ENCODE peak calls at places on chromosome 6, in eight cellular contexts. K is left lung, Z is transverse colon, H is K562, E is GM12865, D is AG09309, Q is dorsolateral prefrontal cortex, M is ascending aorta. I is an unnamed sample.

GRCh38 chr6:3001773-3002293 is 2.1 kb downstream of the NQO2 start:
- DNase-seq in Q (no peak), M (no peak), Z (no peak), D (no peak), K (no peak), H (peak), E (peak), I (peak)

GRCh38 chr6:158769696-158770446 is 49.3 kb downstream of the EZR start:
- DNase-seq in H (no peak), D (no peak), E (no peak), M (no peak), K (no peak), Z (no peak), Q (no peak), I (no peak)

GRCh38 chr6:43173496-43174262 is 2.6 kb downstream of the SRF start:
- DNase-seq in Q (no peak), K (no peak), Z (no peak), E (peak), M (no peak), H (no peak), D (no peak), I (no peak)

GRCh38 chr6:4727671-4728435 is 48.4 kb upstream of the CDYL start:
- DNase-seq in H (peak), Z (peak), M (no peak), E (peak), K (no peak), D (no peak), Q (no peak), I (no peak)

GRCh38 chr6:6386010-6386409 is 65.5 kb upstream of the F13A1 start:
- DNase-seq in M (no peak), H (no peak), Q (no peak), D (no peak), K (peak), E (no peak), Z (no peak), I (no peak)

GRCh38 chr6:97288188-97288587 is 5.2 kb upstream of the MMS22L start:
- DNase-seq in M (no peak), D (no peak), H (no peak), E (no peak), Z (no peak), Q (no peak), K (no peak), I (no peak)

GRCh38 chr6:156719720-156720563 is 57.2 kb upstream of the ARID1B start:
- DNase-seq in Q (peak), D (peak), E (peak), H (peak), M (peak), K (peak), Z (peak), I (peak)

GRCh38 chr6:40524797-40525584 is 62.2 kb downstream of the LRFN2 start:
- DNase-seq in D (no peak), Q (no peak), Z (no peak), K (no peak), H (no peak), E (no peak), M (no peak), I (no peak)

GRCh38 chr6:2149370-2150006 is 95.9 kb downstream of the GMDS start:
- DNase-seq in D (no peak), K (no peak), Q (no peak), M (no peak), H (no peak), Z (no peak), E (no peak), I (no peak)

GRCh38 chr6:10419749-10420545 is 5.1 kb upstream of the TFAP2A start:
- DNase-seq in K (no peak), Q (no peak), Z (no peak), E (peak), H (no peak), M (no peak), D (no peak), I (no peak)

DNA sequence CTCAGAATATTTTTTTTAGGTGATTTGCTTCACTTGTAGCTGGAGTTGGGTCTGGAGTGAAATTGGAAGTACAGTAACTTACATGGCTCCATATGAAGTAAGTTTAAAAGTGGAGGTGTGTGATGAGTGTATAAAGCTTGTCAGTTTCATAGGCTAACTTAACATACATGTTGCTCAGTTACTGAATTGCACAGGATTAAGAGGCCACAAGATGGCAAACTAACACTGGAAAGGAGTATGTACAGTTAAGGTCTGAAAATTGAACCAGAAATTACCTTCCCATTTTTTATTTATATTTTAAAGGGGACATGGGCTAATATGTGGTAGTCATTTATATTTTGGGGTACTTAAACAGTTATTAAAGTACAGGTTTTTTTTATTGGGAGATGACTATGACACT is 45.3 kb upstream of the SMIM8 start:
- DNase-seq in H (peak), M (no peak), Q (no peak), E (peak), D (no peak), Z (no peak), K (no peak), I (no peak)
- TF ChIP-seq CTCF in H (peak), M (no peak), Q (no peak), E (no peak), D (peak), Z (no peak), K (no peak), I (peak)

GRCh38 chr6:33213166-33213988 is 5.1 kb downstream of the RING1 start:
- DNase-seq in M (no peak), H (no peak), Z (no peak), D (no peak), E (no peak), Q (no peak), K (no peak), I (no peak)

GRCh38 chr6:33211136-33211535 is 2.8 kb downstream of the RING1 start:
- DNase-seq in D (no peak), Q (no peak), H (no peak), K (no peak), E (no peak), Z (no peak), M (no peak), I (no peak)

GRCh38 chr6:33209856-33210255 is 1.6 kb downstream of the RING1 start:
- DNase-seq in K (no peak), Q (no peak), D (no peak), H (no peak), M (no peak), E (no peak), Z (no peak), I (no peak)

GRCh38 chr6:33212857-33213165 is 4.5 kb downstream of the RING1 start:
- DNase-seq in K (no peak), D (no peak), M (no peak), H (no peak), E (no peak), Z (no peak), Q (no peak), I (no peak)

GRCh38 chr6:33211666-33212422 is 3.5 kb downstream of the RING1 start:
- DNase-seq in E (no peak), D (no peak), Q (no peak), K (no peak), M (no peak), Z (no peak), H (peak), I (no peak)
- H3K4me3 ChIP-seq in E (no peak), D (no peak), Q (no peak), K (no peak), M (no peak), Z (no peak), H (no peak), I (no peak)

GRCh38 chr6:135497412-135498177 is at the start of gene AHI1:
- DNase-seq in M (peak), K (peak), E (peak), H (peak), Q (peak), Z (peak), D (peak), I (peak)
- TF ChIP-seq CTCF in M (peak), K (no peak), E (no peak), H (no peak), Q (no peak), Z (peak), D (no peak), I (peak)

DNA sequence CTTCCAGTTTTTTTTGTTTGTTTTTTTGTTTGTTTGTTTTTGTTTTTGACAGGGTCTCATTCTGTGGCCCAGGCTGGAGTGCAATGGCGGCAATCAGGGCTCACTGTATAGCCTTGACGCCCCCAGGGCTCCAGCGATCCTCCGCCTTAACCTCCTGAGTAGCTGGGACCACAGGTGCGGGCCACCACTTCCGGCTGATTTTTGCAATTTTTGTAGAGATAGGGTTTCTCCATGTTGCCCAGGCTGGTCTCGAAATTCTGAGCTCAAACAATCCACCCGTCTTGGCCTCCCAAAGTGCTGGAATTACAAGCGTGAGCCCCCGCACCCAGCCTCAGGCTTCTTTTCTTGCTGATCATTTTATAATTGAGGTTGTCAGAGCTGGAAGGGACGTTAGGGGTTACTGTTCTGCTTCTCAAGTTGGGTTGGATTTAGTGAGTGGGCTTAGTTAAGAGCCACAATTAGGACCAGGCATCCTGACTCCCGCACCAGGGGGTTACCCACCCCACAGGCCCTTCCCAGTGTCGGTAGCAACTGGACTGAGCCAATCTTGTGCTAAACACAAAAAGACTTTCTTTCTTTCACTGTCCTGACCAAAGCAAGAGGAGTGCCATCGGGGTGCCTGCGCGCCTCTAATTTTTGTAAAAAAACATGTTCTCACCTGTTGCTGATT is 13.1 kb upstream of the ZSCAN9 start:
- DNase-seq in E (peak), D (no peak), Z (no peak), M (no peak), K (no peak), H (peak), Q (no peak), I (no peak)
- H3K4me3 ChIP-seq in E (peak), D (peak), Z (peak), M (peak), K (peak), H (peak), Q (peak), I (peak)

GRCh38 chr6:168451805-168452204 is 10.8 kb downstream of the SMOC2 start:
- DNase-seq in D (no peak), E (no peak), K (no peak), M (no peak), Z (no peak), Q (no peak), H (no peak), I (no peak)
- TF ChIP-seq CTCF in D (no peak), E (no peak), K (peak), M (peak), Z (no peak), Q (no peak), H (peak), I (no peak)

GRCh38 chr6:105587349-105588115 is 184.7 kb upstream of the PREP start:
- DNase-seq in K (no peak), M (no peak), Z (no peak), H (no peak), Q (no peak), D (peak), E (no peak), I (no peak)

GRCh38 chr6:105591053-105591452 is 188.2 kb upstream of the PREP start:
- DNase-seq in M (no peak), Q (no peak), Z (no peak), E (peak), D (no peak), H (no peak), K (no peak), I (no peak)

GRCh38 chr6:105592329-105592728 is 189.4 kb upstream of the PREP start:
- DNase-seq in E (no peak), H (no peak), Q (no peak), Z (no peak), M (no peak), D (peak), K (no peak), I (peak)

GRCh38 chr6:105593056-105593455 is 190.2 kb upstream of the PREP start:
- DNase-seq in M (no peak), D (no peak), Q (no peak), Z (no peak), K (no peak), H (no peak), E (no peak), I (no peak)

DNA sequence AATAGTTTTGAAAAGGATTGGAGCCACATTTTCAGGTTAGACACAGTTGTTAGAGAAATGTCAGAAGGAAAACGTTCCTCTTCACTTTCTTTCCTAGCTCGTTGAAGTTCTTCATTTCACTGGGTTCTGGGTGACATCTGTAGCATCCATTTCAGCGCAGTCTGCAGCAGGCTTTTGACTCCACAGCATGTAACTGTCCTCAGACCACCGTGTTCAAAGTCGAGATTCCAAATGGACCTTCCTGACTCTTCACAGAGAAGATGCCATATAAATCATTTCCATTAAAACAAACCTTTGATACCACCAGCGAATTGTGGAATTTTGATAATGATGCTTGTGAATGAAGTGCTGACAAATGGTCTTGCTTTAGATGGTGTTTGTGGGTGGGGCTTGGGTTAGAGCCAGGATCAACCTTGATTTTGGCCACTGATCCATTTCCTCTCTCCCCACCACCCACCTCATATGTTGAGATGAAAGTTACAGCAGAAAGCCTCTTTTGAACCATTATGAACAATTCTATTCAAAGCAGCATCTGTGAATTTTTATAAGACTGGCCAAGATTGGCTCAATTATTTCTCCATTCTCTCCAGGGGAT is 185.3 kb upstream of the PREP start:
- DNase-seq in H (no peak), Q (no peak), K (no peak), D (no peak), Z (no peak), E (no peak), M (no peak), I (no peak)
- H3K4me3 ChIP-seq in H (no peak), Q (no peak), K (no peak), D (no peak), Z (no peak), E (no peak), M (no peak), I (no peak)

DNA sequence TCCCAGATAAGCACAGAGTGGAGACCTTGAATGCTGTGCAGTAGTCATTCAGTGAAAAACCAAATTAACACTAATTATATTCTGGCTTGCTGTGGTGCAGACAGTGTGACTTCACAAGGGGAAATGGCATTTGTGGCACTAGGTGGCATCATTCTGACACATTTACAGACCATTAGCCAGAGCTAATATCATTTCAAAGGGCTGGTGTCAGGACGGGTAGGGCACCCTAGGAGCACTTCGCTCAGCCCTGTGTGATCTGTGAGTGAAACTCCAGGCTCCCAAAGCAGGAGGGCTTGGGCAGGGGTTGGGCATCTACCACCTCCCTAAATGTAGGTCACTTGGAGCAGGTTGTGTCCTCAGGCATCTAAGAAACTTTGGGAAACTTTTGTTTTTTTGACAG is 555.8 kb downstream of the PKHD1 start:
- DNase-seq in Q (no peak), M (no peak), K (no peak), D (no peak), E (peak), Z (no peak), H (no peak), I (no peak)
- TF ChIP-seq CTCF in Q (no peak), M (no peak), K (no peak), D (no peak), E (no peak), Z (no peak), H (no peak), I (no peak)